ENCODE peak calls at places on chromosomes 1 and 21, in four cellular contexts. W is RWPE2, A is dorsolateral prefrontal cortex, J is PC-9. Z is an unnamed sample. For H3K27me3, the result is how much of the 10 kb centered on the place peaks cover.

GRCh38 chr1:94416901-94417701 is 1.1 kb upstream of the ABCD3 start:
- DNase-seq in W (no peak), A (no peak), J (peak), Z (peak)

GRCh38 chr1:186374313-186375151 is 521 bp downstream of the TPR start:
- DNase-seq in W (no peak), A (no peak), J (peak), Z (peak)

GRCh38 chr1:116694524-116694923 is 27.0 kb upstream of the IGSF3 start:
- DNase-seq in W (no peak), A (no peak), J (no peak), Z (peak)

GRCh38 chr1:8239306-8240023 is 78.4 kb upstream of the SLC45A1 start:
- DNase-seq in W (no peak), A (no peak), J (peak), Z (no peak)

GRCh38 chr1:8202182-8202905 is 115.6 kb upstream of the SLC45A1 start:
- DNase-seq in W (no peak), A (no peak), J (peak), Z (no peak)

GRCh38 chr1:151915066-151915686 is 5.9 kb upstream of the THEM4 start:
- DNase-seq in W (no peak), A (no peak), J (no peak), Z (no peak)

GRCh38 chr1:20430355-20431290 is 55.4 kb downstream of the CAMK2N1 start:
- DNase-seq in W (no peak), A (peak), J (peak), Z (no peak)

GRCh38 chr21:36533468-36533848 is 53.5 kb upstream of the CLDN14 start:
- DNase-seq in W (no peak), A (no peak), J (no peak), Z (no peak)

GRCh38 chr1:177898377-177898648 is 71.5 kb downstream of the SEC16B start:
- DNase-seq in W (no peak), A (no peak), J (no peak), Z (no peak)

GRCh38 chr1:67429528-67430357 is 459 bp downstream of the SERBP1 start:
- DNase-seq in W (no peak), A (peak), J (peak), Z (no peak)

GRCh38 chr21:33839167-33839716 is 76.4 kb downstream of the ATP5PO start:
- DNase-seq in W (no peak), A (no peak), J (no peak), Z (no peak)

GRCh38 chr21:33835920-33836319 is 79.7 kb downstream of the ATP5PO start:
- DNase-seq in W (no peak), A (no peak), J (no peak), Z (no peak)

GRCh38 chr21:33834801-33835500 is 80.7 kb downstream of the ATP5PO start:
- DNase-seq in W (no peak), A (no peak), J (no peak), Z (no peak)

GRCh38 chr21:33831962-33832659 is 83.5 kb downstream of the ATP5PO start:
- DNase-seq in W (no peak), A (no peak), J (no peak), Z (no peak)

DNA sequence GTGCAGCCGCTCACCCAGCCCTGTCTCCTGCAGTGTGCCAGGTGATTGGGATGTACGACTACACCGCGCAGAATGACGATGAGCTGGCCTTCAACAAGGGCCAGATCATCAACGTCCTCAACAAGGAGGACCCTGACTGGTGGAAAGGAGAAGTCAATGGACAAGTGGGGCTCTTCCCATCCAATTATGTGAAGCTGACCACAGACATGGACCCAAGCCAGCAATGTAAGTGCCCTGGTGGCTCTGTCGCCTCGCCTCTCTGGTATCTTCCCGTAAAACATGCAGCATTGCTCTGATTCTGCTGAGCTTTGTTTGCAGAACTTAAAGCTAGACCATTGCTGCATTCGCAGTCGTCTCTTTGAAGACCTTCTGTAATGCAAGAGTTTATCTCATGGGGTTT is 79.2 kb downstream of the ATP5PO start:
- DNase-seq in W (no peak), A (no peak), J (no peak), Z (no peak)
- H3K27me3 ChIP-seq in W (under half), A (under half), J (under half), Z (under half)

GRCh38 chr21:44908908-44909307 is 11.8 kb downstream of the ITGB2 start:
- DNase-seq in W (no peak), A (no peak), J (no peak), Z (no peak)
- H3K27ac ChIP-seq in W (no peak), A (no peak), J (no peak), Z (no peak)

GRCh38 chr1:18840145-18840544 is 19.3 kb downstream of the TAS1R2 start:
- DNase-seq in W (no peak), A (no peak), J (no peak), Z (no peak)

GRCh38 chr1:18831656-18832055 is 27.8 kb downstream of the TAS1R2 start:
- DNase-seq in W (no peak), A (no peak), J (no peak), Z (no peak)

GRCh38 chr1:18836654-18837053 is 22.8 kb downstream of the TAS1R2 start:
- DNase-seq in W (no peak), A (no peak), J (no peak), Z (no peak)
- H3K27me3 ChIP-seq in W (under half), A (under half), J (half or more), Z (under half)

DNA sequence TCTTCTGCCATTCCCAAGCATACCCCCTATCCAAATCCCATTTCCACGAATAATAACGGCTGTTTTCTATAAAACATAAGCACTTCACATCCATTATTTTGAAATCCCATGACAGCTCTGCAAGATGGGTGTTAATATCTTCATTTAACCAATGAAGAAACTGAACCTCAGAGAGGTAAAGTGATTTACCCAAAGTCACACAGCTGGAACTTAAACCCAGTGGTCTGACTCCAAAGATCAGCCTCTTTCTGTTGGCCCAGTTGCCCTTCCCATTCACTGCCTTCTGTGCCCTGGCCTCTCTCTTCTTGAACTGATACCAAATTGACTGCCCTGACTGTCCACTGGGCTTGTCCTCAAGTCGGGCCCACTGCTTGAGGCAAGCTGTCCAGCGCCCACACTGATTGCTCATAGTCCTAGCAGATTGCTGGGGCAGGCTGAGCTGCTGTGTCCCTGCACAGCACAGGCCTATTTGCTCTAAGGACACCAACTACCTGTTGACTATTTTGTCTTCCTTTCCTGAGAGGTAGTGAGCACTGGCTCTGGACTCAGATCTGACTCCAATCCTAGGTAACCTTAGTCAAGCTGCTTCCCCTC is 19.3 kb downstream of the TAL1 start:
- DNase-seq in W (no peak), A (no peak), J (no peak), Z (no peak)
- H3K27ac ChIP-seq in W (no peak), A (no peak), J (no peak), Z (no peak)

Z was measured in foreskin keratinocyte.